ENCODE peak calls at places on chromosome 18, in four cellular contexts. S is astrocyte of the spinal cord, I is ovary, B is adrenal gland. M is an unnamed sample.

GRCh38 chr18:21599585-21600525 is 649 bp downstream of the ESCO1 start:
- DNase-seq in S (peak), I (no peak), B (peak), M (peak)

GRCh38 chr18:32548688-32549087 is 78.0 kb upstream of the GAREM1 start:
- DNase-seq in S (no peak), I (no peak), B (no peak), M (no peak)

GRCh38 chr18:46770708-46771107 is 13.9 kb upstream of the ST8SIA5 start:
- DNase-seq in S (no peak), I (no peak), B (no peak), M (no peak)

GRCh38 chr18:49747876-49748275 is 65.5 kb downstream of the ACAA2 start:
- DNase-seq in S (no peak), I (no peak), B (no peak), M (no peak)

GRCh38 chr18:63590966-63591695 is 4.0 kb downstream of the SERPINB13 start:
- DNase-seq in S (no peak), I (no peak), B (no peak), M (no peak)

GRCh38 chr18:44839239-44839666 is 158.6 kb downstream of the SETBP1 start:
- DNase-seq in S (peak), I (peak), B (peak), M (peak)

GRCh38 chr18:6666286-6666685 is 63.2 kb upstream of the ARHGAP28 start:
- DNase-seq in S (no peak), I (no peak), B (no peak), M (no peak)

GRCh38 chr18:2911533-2911932 is 64.7 kb downstream of the EMILIN2 start:
- DNase-seq in S (no peak), I (no peak), B (no peak), M (no peak)

GRCh38 chr18:5512191-5512590 is 31.6 kb downstream of the EPB41L3 start:
- DNase-seq in S (no peak), I (no peak), B (no peak), M (no peak)

GRCh38 chr18:57214976-57215375 is 68.1 kb downstream of the BOD1L2 start:
- DNase-seq in S (no peak), I (no peak), B (no peak), M (no peak)

GRCh38 chr18:73923866-73924265 is 223.8 kb downstream of the FBXO15 start:
- DNase-seq in S (no peak), I (no peak), B (no peak), M (no peak)

GRCh38 chr18:21444465-21445023 is 156.0 kb downstream of the ESCO1 start:
- DNase-seq in S (peak), I (no peak), B (peak), M (no peak)

GRCh38 chr18:50183556-50183955 is 11.4 kb downstream of the MYO5B start:
- DNase-seq in S (peak), I (no peak), B (no peak), M (no peak)

GRCh38 chr18:51519571-51519970 is 322.1 kb upstream of the MEX3C start:
- DNase-seq in S (no peak), I (no peak), B (no peak), M (no peak)

GRCh38 chr18:52392160-52392559 is 52.2 kb downstream of the DCC start:
- DNase-seq in S (no peak), I (no peak), B (no peak), M (no peak)

GRCh38 chr18:79404567-79404910 is 8.8 kb downstream of the NFATC1 start:
- DNase-seq in S (no peak), I (no peak), B (no peak), M (no peak)

GRCh38 chr18:31245820-31246219 is 72.1 kb upstream of the DSG1 start:
- DNase-seq in S (no peak), I (no peak), B (no peak), M (no peak)

GRCh38 chr18:31243740-31244512 is 74.0 kb upstream of the DSG1 start:
- DNase-seq in S (no peak), I (no peak), B (no peak), M (no peak)

GRCh38 chr18:31244737-31245432 is 73.1 kb upstream of the DSG1 start:
- DNase-seq in S (no peak), I (no peak), B (no peak), M (no peak)

GRCh38 chr18:31241425-31241824 is 76.5 kb upstream of the DSG1 start:
- DNase-seq in S (no peak), I (no peak), B (no peak), M (no peak)

DNA sequence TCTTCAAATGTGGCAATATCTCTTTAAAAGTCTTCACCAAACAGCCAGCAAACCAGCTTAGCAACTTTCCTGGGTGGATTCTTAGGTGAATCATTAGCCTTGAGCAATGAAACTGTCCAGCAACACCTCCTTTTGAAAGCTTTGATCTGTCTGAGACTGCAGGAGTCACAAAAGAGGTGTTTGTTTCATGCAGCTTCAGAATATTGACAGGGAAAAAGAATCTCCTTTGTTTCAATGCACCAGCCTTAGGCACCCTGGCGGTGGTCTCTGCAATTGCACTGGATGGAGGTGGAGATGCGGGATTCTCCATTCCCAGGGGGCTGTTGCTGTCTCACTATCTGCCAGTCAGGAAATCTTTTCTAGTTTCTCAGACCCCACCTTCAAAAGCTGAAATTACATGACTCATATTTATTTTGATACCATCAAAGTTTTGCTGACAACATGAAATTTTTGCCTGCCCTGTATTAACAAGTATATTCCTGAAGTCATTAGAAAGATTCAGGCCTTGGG is 76.0 kb upstream of the DSG1 start:
- DNase-seq in S (no peak), I (no peak), B (no peak), M (no peak)
- TF ChIP-seq CTCF in S (peak), I (no peak), B (no peak), M (no peak)

DNA sequence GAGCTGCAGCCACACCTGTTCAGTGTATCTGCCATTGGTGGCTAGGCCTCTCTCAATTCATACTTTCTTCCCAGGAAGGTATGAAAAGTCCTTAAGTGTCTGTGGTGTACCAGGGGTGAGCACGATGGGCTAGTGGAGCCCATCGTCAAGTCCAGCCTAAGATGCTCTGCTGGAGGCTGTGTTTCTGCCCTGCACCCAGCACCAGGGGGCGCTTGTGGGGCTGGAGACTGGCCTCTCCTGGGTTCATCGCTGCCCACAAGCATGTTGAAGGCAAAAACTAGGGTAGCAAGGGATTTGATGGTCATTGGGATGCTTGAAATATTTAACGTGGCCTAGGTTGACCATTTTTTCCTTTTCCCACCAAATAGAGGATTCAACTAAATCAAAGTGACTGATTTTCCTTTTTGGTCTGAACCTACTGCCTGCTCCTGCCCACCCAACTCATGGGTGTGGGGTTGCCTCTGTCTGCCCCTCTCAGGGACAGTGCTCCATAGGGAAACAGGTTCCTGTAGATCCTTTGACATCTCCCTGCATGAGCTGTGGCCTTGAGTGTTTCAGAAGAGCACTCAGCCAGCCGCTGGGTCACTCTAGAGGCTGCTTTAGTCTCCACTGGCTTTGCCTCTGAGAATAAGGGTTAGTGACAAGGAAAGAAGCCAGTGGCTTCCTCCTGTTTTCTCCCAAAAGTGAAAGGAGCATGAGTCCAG is 59.0 kb downstream of the TPGS2 start:
- DNase-seq in S (no peak), I (no peak), B (no peak), M (no peak)
- TF ChIP-seq CTCF in S (peak), I (no peak), B (peak), M (no peak)

GRCh38 chr18:33720133-33720532 is 142.1 kb downstream of the ASXL3 start:
- DNase-seq in S (peak), I (no peak), B (no peak), M (no peak)
- TF ChIP-seq CTCF in S (no peak), I (no peak), B (no peak), M (no peak)

GRCh38 chr18:23703057-23703986 is 14.1 kb downstream of the LAMA3 start:
- DNase-seq in S (peak), I (no peak), B (no peak), M (no peak)
- TF ChIP-seq CTCF in S (peak), I (peak), B (peak), M (peak)

DNA sequence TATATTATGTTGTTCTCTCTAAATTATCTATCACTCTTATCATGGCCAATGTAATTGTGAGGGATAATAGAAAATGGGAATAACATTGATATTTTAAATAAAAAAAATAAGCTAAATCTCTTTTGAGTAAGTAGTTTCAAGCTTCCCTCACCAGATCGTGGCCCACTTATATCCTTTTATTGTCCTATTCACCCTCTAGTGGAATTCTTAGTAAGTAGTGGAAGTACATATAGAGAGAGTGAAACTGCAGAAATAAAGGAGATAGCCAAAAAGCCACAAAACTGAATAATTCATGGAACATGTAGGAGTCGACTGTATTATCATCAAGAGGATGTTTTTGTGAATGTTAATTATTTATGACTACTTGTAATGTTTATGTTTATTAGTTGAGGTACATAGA is 66.1 kb upstream of the DTNA start:
- DNase-seq in S (peak), I (no peak), B (no peak), M (no peak)
- TF ChIP-seq CTCF in S (peak), I (no peak), B (peak), M (no peak)

DNA sequence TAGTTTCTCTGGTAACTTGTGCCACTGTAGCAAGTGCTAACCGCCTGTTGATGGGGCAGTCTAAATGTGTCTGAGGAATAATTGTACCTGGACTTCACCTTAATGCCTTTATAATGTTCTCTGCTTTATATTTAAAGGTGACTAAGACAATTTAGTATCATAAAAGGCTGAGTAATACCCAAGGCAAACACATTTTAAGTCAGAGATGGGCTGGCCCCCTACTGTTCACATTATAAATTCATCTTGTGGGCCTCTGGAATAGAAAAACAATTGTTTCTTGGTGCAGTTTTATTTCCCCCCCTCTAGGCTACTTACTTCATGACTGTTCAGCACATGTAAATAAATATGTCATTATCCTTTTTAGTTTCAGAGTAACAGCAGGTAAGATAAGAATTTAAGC is 559.3 kb upstream of the PIK3C3 start:
- DNase-seq in S (no peak), I (no peak), B (no peak), M (no peak)
- TF ChIP-seq CTCF in S (peak), I (no peak), B (no peak), M (no peak)

GRCh38 chr18:65936678-65937077 is 185.9 kb downstream of the CDH7 start:
- DNase-seq in S (no peak), I (no peak), B (no peak), M (no peak)

GRCh38 chr18:65942103-65942502 is 191.3 kb downstream of the CDH7 start:
- DNase-seq in S (no peak), I (no peak), B (no peak), M (no peak)

GRCh38 chr18:65941482-65941881 is 190.7 kb downstream of the CDH7 start:
- DNase-seq in S (no peak), I (no peak), B (no peak), M (no peak)

GRCh38 chr18:65937180-65937579 is 186.4 kb downstream of the CDH7 start:
- DNase-seq in S (no peak), I (no peak), B (no peak), M (no peak)

DNA sequence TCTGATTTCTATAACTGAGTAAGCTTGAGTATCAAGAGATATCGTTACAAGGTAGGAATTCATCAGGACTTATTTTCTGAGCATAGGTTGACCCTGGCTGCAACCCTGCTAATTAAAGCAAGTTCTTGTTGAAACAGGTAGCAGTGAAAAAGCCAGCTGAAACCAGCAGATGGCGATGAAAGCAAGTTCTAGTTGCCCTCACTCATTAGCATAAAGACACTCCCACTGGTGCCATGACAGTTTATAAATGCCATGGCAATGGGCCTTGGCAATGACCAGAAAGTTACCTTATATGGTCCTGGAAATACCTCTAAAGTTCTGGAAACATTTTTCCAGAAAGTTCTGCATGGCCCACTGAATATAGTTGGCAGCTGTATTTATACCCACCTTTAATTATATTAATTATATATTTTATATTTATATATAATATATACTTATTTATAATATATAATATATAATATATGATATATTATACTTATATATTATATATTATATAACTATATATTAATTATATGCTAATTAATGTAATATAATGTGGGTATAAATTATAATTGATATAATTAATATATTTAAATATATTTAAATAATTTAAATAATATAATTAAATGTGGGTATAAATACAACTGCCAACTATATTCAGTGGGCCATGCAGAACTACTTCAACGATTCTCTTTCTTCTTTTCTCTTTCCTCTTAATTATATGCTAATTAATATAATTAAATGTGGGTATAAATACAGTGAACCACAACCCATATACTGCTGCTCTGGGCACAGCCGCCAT is 188.0 kb downstream of the CDH7 start:
- DNase-seq in S (peak), I (no peak), B (no peak), M (no peak)
- TF ChIP-seq CTCF in S (peak), I (no peak), B (peak), M (no peak)